ENCODE peak calls at places on chromosome 9, in four cellular contexts. One of them, this sample, is unnamed.

GRCh38 chr9:88462191-88462590 is 72.8 kb upstream of the NXNL2 start:
- DNase-seq in neural progenitor cell: no peak
- DNase-seq in hepatocyte: no peak
- DNase-seq in upper lobe of right lung: no peak
- DNase-seq in this sample: no peak

GRCh38 chr9:37370968-37371563 is 51.4 kb upstream of the GRHPR start:
- DNase-seq in neural progenitor cell: no peak
- DNase-seq in upper lobe of right lung: no peak
- DNase-seq in hepatocyte: no peak
- DNase-seq in this sample: no peak

GRCh38 chr9:114291064-114291474 is 31.8 kb upstream of the ORM1 start:
- DNase-seq in neural progenitor cell: peak; percentile 76
- DNase-seq in upper lobe of right lung: peak; percentile 84
- DNase-seq in hepatocyte: peak; percentile 77
- DNase-seq in this sample: no peak

GRCh38 chr9:107681988-107682387 is 192.4 kb upstream of the KLF4 start:
- DNase-seq in hepatocyte: no peak
- DNase-seq in upper lobe of right lung: no peak
- DNase-seq in neural progenitor cell: peak; percentile 13
- DNase-seq in this sample: no peak

GRCh38 chr9:26974927-26975326 is 18.7 kb downstream of the IFT74 start:
- DNase-seq in hepatocyte: no peak
- DNase-seq in upper lobe of right lung: no peak
- DNase-seq in neural progenitor cell: peak; percentile 36
- DNase-seq in this sample: no peak

GRCh38 chr9:96379461-96379860 is 4.0 kb downstream of the SLC35D2 start:
- DNase-seq in hepatocyte: no peak
- DNase-seq in upper lobe of right lung: no peak
- DNase-seq in neural progenitor cell: no peak
- DNase-seq in this sample: no peak

GRCh38 chr9:108058137-108058779 is 568.7 kb upstream of the KLF4 start:
- DNase-seq in neural progenitor cell: peak; percentile 18
- DNase-seq in upper lobe of right lung: no peak
- DNase-seq in hepatocyte: no peak
- DNase-seq in this sample: no peak

GRCh38 chr9:133124123-133124948 is 3.3 kb upstream of the RALGDS start:
- DNase-seq in upper lobe of right lung: no peak
- DNase-seq in neural progenitor cell: no peak
- DNase-seq in hepatocyte: no peak
- DNase-seq in this sample: no peak

GRCh38 chr9:87875839-87876545 is 6.7 kb upstream of the SPATA31E1 start:
- DNase-seq in neural progenitor cell: peak; percentile 16
- DNase-seq in hepatocyte: peak; percentile 9
- DNase-seq in upper lobe of right lung: no peak
- DNase-seq in this sample: no peak

GRCh38 chr9:113511856-113512761 is 48.6 kb downstream of the RGS3 start:
- DNase-seq in upper lobe of right lung: no peak
- DNase-seq in neural progenitor cell: peak; percentile 60
- DNase-seq in hepatocyte: no peak
- DNase-seq in this sample: no peak

GRCh38 chr9:127175764-127176163 is 53.3 kb upstream of the ANGPTL2 start:
- DNase-seq in hepatocyte: no peak
- DNase-seq in neural progenitor cell: no peak
- DNase-seq in upper lobe of right lung: peak; percentile 40
- DNase-seq in this sample: no peak

GRCh38 chr9:4741365-4742031 is 496 bp upstream of the AK3 start:
- DNase-seq in neural progenitor cell: no peak
- DNase-seq in upper lobe of right lung: peak; percentile 72
- DNase-seq in hepatocyte: peak; percentile 51
- DNase-seq in this sample: peak; percentile 68

GRCh38 chr9:109181284-109181683 is 14.2 kb upstream of the FRRS1L start:
- DNase-seq in neural progenitor cell: no peak
- DNase-seq in hepatocyte: no peak
- DNase-seq in upper lobe of right lung: no peak
- DNase-seq in this sample: no peak

GRCh38 chr9:94860678-94861588 is 134.4 kb downstream of the AOPEP start:
- DNase-seq in neural progenitor cell: no peak
- DNase-seq in hepatocyte: no peak
- DNase-seq in upper lobe of right lung: no peak
- DNase-seq in this sample: peak; percentile 73

GRCh38 chr9:116383956-116384355 is 230.4 kb downstream of the PAPPA start:
- DNase-seq in hepatocyte: no peak
- DNase-seq in upper lobe of right lung: no peak
- DNase-seq in neural progenitor cell: no peak
- DNase-seq in this sample: no peak

GRCh38 chr9:69444791-69445190 is 119.8 kb downstream of the ENTREP1 start:
- DNase-seq in upper lobe of right lung: peak; percentile 4
- DNase-seq in neural progenitor cell: no peak
- DNase-seq in hepatocyte: no peak
- DNase-seq in this sample: no peak

GRCh38 chr9:113349434-113350337 is at the start of gene BSPRY:
- DNase-seq in upper lobe of right lung: peak; percentile 80
- DNase-seq in neural progenitor cell: peak; percentile 66
- DNase-seq in hepatocyte: peak; percentile 77
- DNase-seq in this sample: no peak

GRCh38 chr9:94746541-94747505 is 20.3 kb downstream of the AOPEP start:
- DNase-seq in neural progenitor cell: no peak
- DNase-seq in hepatocyte: no peak
- DNase-seq in upper lobe of right lung: no peak
- DNase-seq in this sample: no peak

GRCh38 chr9:18748106-18748719 is 274.3 kb downstream of the ADAMTSL1 start:
- DNase-seq in neural progenitor cell: no peak
- DNase-seq in upper lobe of right lung: no peak
- DNase-seq in hepatocyte: no peak
- DNase-seq in this sample: no peak

GRCh38 chr9:84140535-84141101 is 160.0 kb downstream of the RMI1 start:
- DNase-seq in hepatocyte: peak; percentile 18
- DNase-seq in neural progenitor cell: peak; percentile 68
- DNase-seq in upper lobe of right lung: no peak
- DNase-seq in this sample: no peak

GRCh38 chr9:80775515-80775914 is 913.8 kb downstream of the TLE1 start:
- DNase-seq in neural progenitor cell: no peak
- DNase-seq in hepatocyte: no peak
- DNase-seq in upper lobe of right lung: no peak
- DNase-seq in this sample: no peak

GRCh38 chr9:134738869-134739659 is 97.5 kb downstream of the COL5A1 start:
- DNase-seq in hepatocyte: peak; percentile 84
- DNase-seq in neural progenitor cell: peak; percentile 83
- DNase-seq in upper lobe of right lung: peak; percentile 79
- DNase-seq in this sample: peak; percentile 79

GRCh38 chr9:71990466-71990865 is 69.9 kb downstream of the C9orf57 start:
- DNase-seq in upper lobe of right lung: no peak
- DNase-seq in neural progenitor cell: no peak
- DNase-seq in hepatocyte: no peak
- DNase-seq in this sample: no peak

GRCh38 chr9:1738511-1739100 is 276.5 kb upstream of the SMARCA2 start:
- DNase-seq in upper lobe of right lung: no peak
- DNase-seq in neural progenitor cell: peak; percentile 31
- DNase-seq in hepatocyte: no peak
- DNase-seq in this sample: no peak

GRCh38 chr9:21030389-21031035 is 928 bp downstream of the HACD4 start:
- DNase-seq in neural progenitor cell: no peak
- DNase-seq in hepatocyte: peak; percentile 10
- DNase-seq in upper lobe of right lung: no peak
- DNase-seq in this sample: no peak

GRCh38 chr9:35606138-35606504 is 1.1 kb downstream of the TESK1 start:
- DNase-seq in upper lobe of right lung: no peak
- DNase-seq in neural progenitor cell: no peak
- DNase-seq in hepatocyte: no peak
- DNase-seq in this sample: no peak

GRCh38 chr9:36765468-36766341 is 193.0 kb downstream of the MELK start:
- DNase-seq in upper lobe of right lung: peak; percentile 85
- DNase-seq in neural progenitor cell: peak; percentile 94
- DNase-seq in hepatocyte: peak; percentile 67
- DNase-seq in this sample: peak; percentile 75

GRCh38 chr9:94056442-94056974 is 27.8 kb upstream of the PTPDC1 start:
- DNase-seq in neural progenitor cell: no peak
- DNase-seq in upper lobe of right lung: no peak
- DNase-seq in hepatocyte: peak; percentile 12
- DNase-seq in this sample: no peak

GRCh38 chr9:109894921-109895758 is 115.1 kb downstream of the PALM2AKAP2 start:
- DNase-seq in hepatocyte: no peak
- DNase-seq in upper lobe of right lung: no peak
- DNase-seq in neural progenitor cell: no peak
- DNase-seq in this sample: peak; percentile 85

GRCh38 chr9:89680547-89681467 is 76.0 kb downstream of the GADD45G start:
- DNase-seq in neural progenitor cell: no peak
- DNase-seq in hepatocyte: no peak
- DNase-seq in upper lobe of right lung: no peak
- DNase-seq in this sample: no peak

GRCh38 chr9:94002316-94003140 is 47.4 kb upstream of the BARX1 start:
- DNase-seq in upper lobe of right lung: no peak
- DNase-seq in neural progenitor cell: peak; percentile 83
- DNase-seq in hepatocyte: peak; percentile 81
- DNase-seq in this sample: no peak

GRCh38 chr9:90014421-90014820 is 409.6 kb downstream of the GADD45G start:
- DNase-seq in hepatocyte: no peak
- DNase-seq in upper lobe of right lung: no peak
- DNase-seq in neural progenitor cell: no peak
- DNase-seq in this sample: no peak

GRCh38 chr9:122370869-122371467 is at the start of gene PTGS1:
- DNase-seq in hepatocyte: peak; percentile 55
- DNase-seq in neural progenitor cell: peak; percentile 74
- DNase-seq in upper lobe of right lung: peak; percentile 80
- DNase-seq in this sample: no peak

GRCh38 chr9:34907044-34907443 is 51.0 kb upstream of the PHF24 start:
- DNase-seq in hepatocyte: no peak
- DNase-seq in upper lobe of right lung: no peak
- DNase-seq in neural progenitor cell: peak; percentile 9
- DNase-seq in this sample: no peak

GRCh38 chr9:35909687-35910612 is 660 bp downstream of the SPAAR start:
- DNase-seq in upper lobe of right lung: no peak
- DNase-seq in hepatocyte: no peak
- DNase-seq in neural progenitor cell: no peak
- DNase-seq in this sample: no peak

DNA sequence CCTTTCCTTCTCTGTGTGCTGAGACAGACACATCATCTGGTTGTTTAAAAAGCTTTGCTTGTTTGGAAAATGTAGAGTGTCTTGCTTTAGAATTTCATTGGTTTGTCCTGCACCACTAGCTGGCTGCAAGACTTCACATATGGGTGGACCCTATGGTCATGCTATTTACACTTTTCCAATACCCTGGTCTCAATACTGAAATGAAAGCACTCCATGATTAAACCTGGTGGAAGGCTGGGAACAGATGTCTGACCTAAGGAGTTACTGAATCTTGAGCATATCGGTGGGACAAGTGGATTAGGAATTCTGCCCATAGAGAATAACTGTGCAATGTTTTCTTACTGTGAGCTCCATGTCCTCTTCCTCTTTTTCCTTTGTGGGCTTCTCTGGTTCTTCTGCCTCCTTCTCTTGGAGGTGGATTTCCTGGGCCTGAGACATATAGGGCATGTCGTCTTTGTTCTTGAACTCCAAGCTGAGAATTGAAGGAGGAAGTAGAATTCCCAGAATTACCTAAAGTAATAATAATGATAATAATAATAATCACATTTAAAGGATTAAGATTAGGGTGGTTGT is 201.2 kb upstream of the KLF9 start:
- DNase-seq in upper lobe of right lung: no peak
- DNase-seq in hepatocyte: no peak
- DNase-seq in neural progenitor cell: no peak
- DNase-seq in this sample: no peak
- H3K4me3 ChIP-seq in upper lobe of right lung: no peak overlapping the region
- H3K4me3 ChIP-seq in hepatocyte: no peak overlapping the region
- H3K4me3 ChIP-seq in neural progenitor cell: no peak overlapping the region
- H3K4me3 ChIP-seq in this sample: no peak overlapping the region

GRCh38 chr9:129889461-129889935 is 54.2 kb downstream of the USP20 start:
- DNase-seq in hepatocyte: no peak
- DNase-seq in upper lobe of right lung: peak; percentile 34
- DNase-seq in neural progenitor cell: no peak
- DNase-seq in this sample: no peak
- H3K4me3 ChIP-seq in hepatocyte: no peak overlapping the region
- H3K4me3 ChIP-seq in upper lobe of right lung: no peak overlapping the region
- H3K4me3 ChIP-seq in neural progenitor cell: no peak overlapping the region
- H3K4me3 ChIP-seq in this sample: no peak overlapping the region

DNA sequence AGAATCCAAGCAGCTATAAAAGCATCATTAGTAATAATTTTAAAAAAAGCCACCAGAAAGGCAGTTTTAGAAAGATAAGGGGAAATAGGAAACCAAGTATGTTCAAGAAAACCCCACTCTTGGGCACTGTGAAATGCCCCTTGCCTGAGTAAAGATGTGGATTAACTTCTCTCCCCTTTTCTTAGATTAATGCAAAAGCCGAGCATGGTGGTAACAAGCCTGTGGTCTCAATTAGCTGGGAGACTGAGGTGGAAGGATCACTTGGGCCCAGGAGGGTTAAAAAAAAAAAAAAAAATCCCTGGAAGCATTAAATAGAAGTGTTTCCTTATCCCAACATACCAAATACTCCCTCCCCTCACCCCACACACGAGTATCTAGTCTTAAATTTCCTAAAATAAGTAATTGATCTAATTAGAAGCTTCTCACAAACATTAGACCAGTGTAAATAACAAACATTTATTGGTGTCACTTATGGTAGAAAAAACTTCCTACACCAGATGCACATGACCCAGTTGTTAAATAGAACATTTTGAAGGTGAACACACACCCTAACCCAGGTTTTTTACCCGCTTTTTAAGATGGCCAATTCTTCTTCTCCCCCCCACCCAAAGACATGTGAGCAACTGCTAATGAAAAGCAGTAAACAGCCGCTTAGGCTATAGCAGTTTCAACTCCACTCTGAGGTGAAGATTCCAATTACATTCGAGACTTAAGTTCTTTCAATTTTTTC is 5.2 kb downstream of the HSPA5 start:
- DNase-seq in upper lobe of right lung: no peak
- DNase-seq in hepatocyte: no peak
- DNase-seq in neural progenitor cell: no peak
- DNase-seq in this sample: no peak
- H3K4me3 ChIP-seq in upper lobe of right lung: peak overlapping the region; percentile 83
- H3K4me3 ChIP-seq in hepatocyte: peak overlapping the region; percentile 12
- H3K4me3 ChIP-seq in neural progenitor cell: no peak overlapping the region
- H3K4me3 ChIP-seq in this sample: peak overlapping the region; percentile 95

GRCh38 chr9:136118367-136119258 is at the start of gene TMEM250:
- DNase-seq in upper lobe of right lung: peak; percentile 99
- DNase-seq in hepatocyte: peak; percentile 99
- DNase-seq in neural progenitor cell: peak; percentile 98
- DNase-seq in this sample: peak; percentile 96

GRCh38 chr9:136121801-136122200 is 3.1 kb upstream of the TMEM250 start:
- DNase-seq in hepatocyte: no peak
- DNase-seq in neural progenitor cell: no peak
- DNase-seq in upper lobe of right lung: no peak
- DNase-seq in this sample: no peak

GRCh38 chr9:136119259-136120118 is 814 bp upstream of the TMEM250 start:
- DNase-seq in hepatocyte: peak; percentile 82
- DNase-seq in neural progenitor cell: peak; percentile 51
- DNase-seq in upper lobe of right lung: no peak
- DNase-seq in this sample: no peak

GRCh38 chr9:136120438-136120844 is 1.8 kb upstream of the TMEM250 start:
- DNase-seq in neural progenitor cell: no peak
- DNase-seq in hepatocyte: no peak
- DNase-seq in upper lobe of right lung: no peak
- DNase-seq in this sample: no peak

DNA sequence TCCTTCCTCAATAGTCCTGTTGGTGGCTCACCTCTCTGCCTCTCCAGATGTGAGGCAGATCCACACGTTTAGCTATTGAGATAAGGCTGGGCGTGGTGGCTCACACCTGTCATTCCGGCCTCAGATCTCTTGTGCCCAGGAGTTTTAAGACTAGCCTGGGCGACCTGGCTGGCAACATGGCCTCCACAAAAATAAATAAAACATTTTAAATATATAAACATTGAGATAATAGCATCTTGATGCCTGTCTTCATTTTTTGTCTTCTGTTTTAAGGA is 1.4 kb upstream of the TMEM250 start:
- DNase-seq in neural progenitor cell: no peak
- DNase-seq in upper lobe of right lung: no peak
- DNase-seq in hepatocyte: no peak
- DNase-seq in this sample: no peak
- H3K4me3 ChIP-seq in neural progenitor cell: no peak overlapping the region
- H3K4me3 ChIP-seq in upper lobe of right lung: peak overlapping the region; percentile 88
- H3K4me3 ChIP-seq in hepatocyte: peak overlapping the region; percentile 69
- H3K4me3 ChIP-seq in this sample: no peak overlapping the region